ENCODE peak calls at places on chromosomes 6 and 20, in six cellular contexts. H, E, Q, X, S and K are unnamed samples.

GRCh38 chr6:23245559-23245958 is 676.2 kb downstream of the HDGFL1 start:
- DNase-seq in E (no peak), Q (no peak), X (no peak), S (no peak), H (peak), K (no peak)

GRCh38 chr6:30071081-30071818 is 4.3 kb downstream of the PPP1R11 start:
- DNase-seq in S (no peak), E (no peak), H (no peak), Q (no peak), X (no peak), K (no peak)

GRCh38 chr6:34391023-34391485 is 1.4 kb downstream of the NUDT3 start:
- DNase-seq in E (peak), S (no peak), Q (no peak), H (peak), X (peak), K (peak)

GRCh38 chr6:80689700-80690099 is 583.2 kb downstream of the BCKDHB start:
- DNase-seq in S (no peak), Q (no peak), H (no peak), X (no peak), E (no peak), K (no peak)

GRCh38 chr20:819680-820327 is 13.7 kb upstream of the FAM110A start:
- DNase-seq in E (no peak), Q (no peak), S (no peak), H (no peak), X (no peak), K (no peak)

GRCh38 chr6:16278048-16278724 is 39.8 kb downstream of the GMPR start:
- DNase-seq in X (peak), E (no peak), S (no peak), H (no peak), Q (no peak), K (peak)

GRCh38 chr6:87518453-87518852 is 45.7 kb downstream of the SLC35A1 start:
- DNase-seq in E (no peak), X (no peak), S (no peak), Q (no peak), H (no peak), K (no peak)

GRCh38 chr20:61964675-61965605 is 100.7 kb downstream of the TAF4 start:
- DNase-seq in E (no peak), S (no peak), Q (no peak), H (no peak), X (no peak), K (no peak)

GRCh38 chr6:40755046-40755681 is 168.0 kb upstream of the LRFN2 start:
- DNase-seq in E (no peak), S (no peak), H (no peak), X (peak), Q (no peak), K (peak)

GRCh38 chr6:25694366-25694765 is 42.4 kb downstream of the SCGN start:
- DNase-seq in E (no peak), Q (no peak), X (no peak), S (no peak), H (no peak), K (no peak)

GRCh38 chr6:109229536-109229935 is 134.2 kb downstream of the CEP57L1 start:
- DNase-seq in E (no peak), H (no peak), X (no peak), Q (no peak), S (no peak), K (peak)

GRCh38 chr6:88165877-88166492 is at the start of gene CNR1:
- DNase-seq in S (peak), H (peak), E (peak), X (no peak), Q (peak), K (peak)

GRCh38 chr6:2450546-2450945 is 205.1 kb upstream of the GMDS start:
- DNase-seq in Q (no peak), E (no peak), S (no peak), X (peak), H (no peak), K (peak)

GRCh38 chr6:108565091-108565766 is 4.5 kb downstream of the FOXO3 start:
- DNase-seq in H (no peak), S (peak), X (no peak), E (no peak), Q (no peak), K (peak)

GRCh38 chr6:1761472-1761871 is 151.8 kb downstream of the FOXC1 start:
- DNase-seq in Q (no peak), X (no peak), E (no peak), H (no peak), S (no peak), K (no peak)

GRCh38 chr6:73418081-73418741 is 23.6 kb downstream of the DDX43 start:
- DNase-seq in Q (no peak), E (no peak), S (no peak), X (no peak), H (no peak), K (no peak)

GRCh38 chr6:126318797-126319196 is 21.1 kb upstream of the CENPW start:
- DNase-seq in X (no peak), S (no peak), H (no peak), Q (no peak), E (no peak), K (no peak)

GRCh38 chr6:166907871-166908806 is 48.2 kb downstream of the RNASET2 start:
- DNase-seq in S (no peak), X (no peak), Q (no peak), H (no peak), E (no peak), K (no peak)

GRCh38 chr20:17624551-17625245 is 54.8 kb downstream of the DSTN start:
- DNase-seq in H (no peak), X (no peak), E (no peak), S (no peak), Q (no peak), K (no peak)

GRCh38 chr6:41767112-41767946 is 12.4 kb downstream of the FRS3 start:
- DNase-seq in X (peak), E (no peak), H (peak), S (no peak), Q (no peak), K (peak)

GRCh38 chr6:45741437-45742166 is 274.1 kb downstream of the CLIC5 start:
- DNase-seq in H (peak), X (no peak), Q (no peak), S (peak), E (no peak), K (no peak)

GRCh38 chr6:37481793-37482192 is 17.9 kb downstream of the CCDC167 start:
- DNase-seq in H (no peak), E (no peak), S (no peak), Q (no peak), X (no peak), K (no peak)

GRCh38 chr20:61117725-61118124 is 134.3 kb upstream of the CDH4 start:
- DNase-seq in X (peak), H (peak), Q (no peak), S (no peak), E (peak), K (peak)

GRCh38 chr6:122869437-122870024 is 80.5 kb downstream of the SMPDL3A start:
- DNase-seq in X (peak), H (peak), S (peak), Q (no peak), E (peak), K (peak)

GRCh38 chr6:148231572-148231971 is 111.1 kb upstream of the SASH1 start:
- DNase-seq in E (no peak), Q (no peak), H (no peak), X (no peak), S (no peak), K (peak)

GRCh38 chr20:45461225-45461624 is 8.3 kb upstream of the WFDC2 start:
- DNase-seq in H (no peak), S (no peak), Q (no peak), X (no peak), E (no peak), K (no peak)